ENCODE peak calls at places on chromosomes 3 and 15, in six cellular contexts. U is astrocyte, B is BJ, S is heart right ventricle, Q is nephron progenitor cell, Y is fibroblast of mammary gland. X is an unnamed sample.

GRCh38 chr3:124671123-124671522 is 59.1 kb upstream of the UMPS start:
- DNase-seq in U (no peak), B (no peak), S (no peak), Q (no peak), Y (no peak), X (no peak)

GRCh38 chr15:22265056-22265945 is 185.0 kb downstream of the OR4M2 start:
- DNase-seq in U (no peak), B (no peak), S (no peak), Q (no peak), Y (no peak), X (no peak)

GRCh38 chr15:73105064-73105463 is 52.8 kb downstream of the NEO1 start:
- DNase-seq in U (no peak), B (no peak), S (no peak), Q (no peak), Y (no peak), X (no peak)

GRCh38 chr15:57703387-57703786 is 3.1 kb upstream of the POLR2M start:
- DNase-seq in U (peak), B (no peak), S (no peak), Q (no peak), Y (no peak), X (peak)

GRCh38 chr3:138809506-138810266 is 25.0 kb downstream of the PIK3CB start:
- DNase-seq in U (no peak), B (no peak), S (no peak), Q (no peak), Y (no peak), X (no peak)

GRCh38 chr15:50163719-50164410 is 18.1 kb upstream of the SLC27A2 start:
- DNase-seq in U (peak), B (no peak), S (no peak), Q (no peak), Y (no peak), X (no peak)

GRCh38 chr3:22735373-22735772 is 467.8 kb upstream of the UBE2E2 start:
- DNase-seq in U (no peak), B (no peak), S (no peak), Q (no peak), Y (no peak), X (no peak)

GRCh38 chr15:91237493-91237892 is 137.4 kb downstream of the SV2B start:
- DNase-seq in U (no peak), B (no peak), S (no peak), Q (no peak), Y (no peak), X (no peak)

GRCh38 chr15:41958002-41958420 is 14.3 kb downstream of the EHD4 start:
- DNase-seq in U (no peak), B (no peak), S (peak), Q (no peak), Y (no peak), X (no peak)

GRCh38 chr3:57977755-57978715 is 30.2 kb upstream of the FLNB start:
- DNase-seq in U (no peak), B (no peak), S (no peak), Q (peak), Y (no peak), X (no peak)

GRCh38 chr15:58307313-58307961 is 124.4 kb upstream of the LIPC start:
- DNase-seq in U (peak), B (no peak), S (no peak), Q (no peak), Y (peak), X (peak)

GRCh38 chr15:45180648-45181436 is 6.9 kb downstream of the SHF start:
- DNase-seq in U (no peak), B (no peak), S (no peak), Q (no peak), Y (no peak), X (no peak)

GRCh38 chr3:61979645-61980430 is 393.5 kb downstream of the FEZF2 start:
- DNase-seq in U (no peak), B (peak), S (no peak), Q (no peak), Y (peak), X (peak)

GRCh38 chr15:77830041-77830440 is 197.3 kb upstream of the LINGO1 start:
- DNase-seq in U (peak), B (no peak), S (no peak), Q (no peak), Y (peak), X (peak)

GRCh38 chr3:125480656-125481374 is 39.2 kb downstream of the SNX4 start:
- DNase-seq in U (peak), B (peak), S (no peak), Q (no peak), Y (peak), X (peak)

GRCh38 chr3:196214783-196215441 is 1.4 kb upstream of the SLC51A start:
- DNase-seq in U (no peak), B (no peak), S (no peak), Q (no peak), Y (no peak), X (no peak)

DNA sequence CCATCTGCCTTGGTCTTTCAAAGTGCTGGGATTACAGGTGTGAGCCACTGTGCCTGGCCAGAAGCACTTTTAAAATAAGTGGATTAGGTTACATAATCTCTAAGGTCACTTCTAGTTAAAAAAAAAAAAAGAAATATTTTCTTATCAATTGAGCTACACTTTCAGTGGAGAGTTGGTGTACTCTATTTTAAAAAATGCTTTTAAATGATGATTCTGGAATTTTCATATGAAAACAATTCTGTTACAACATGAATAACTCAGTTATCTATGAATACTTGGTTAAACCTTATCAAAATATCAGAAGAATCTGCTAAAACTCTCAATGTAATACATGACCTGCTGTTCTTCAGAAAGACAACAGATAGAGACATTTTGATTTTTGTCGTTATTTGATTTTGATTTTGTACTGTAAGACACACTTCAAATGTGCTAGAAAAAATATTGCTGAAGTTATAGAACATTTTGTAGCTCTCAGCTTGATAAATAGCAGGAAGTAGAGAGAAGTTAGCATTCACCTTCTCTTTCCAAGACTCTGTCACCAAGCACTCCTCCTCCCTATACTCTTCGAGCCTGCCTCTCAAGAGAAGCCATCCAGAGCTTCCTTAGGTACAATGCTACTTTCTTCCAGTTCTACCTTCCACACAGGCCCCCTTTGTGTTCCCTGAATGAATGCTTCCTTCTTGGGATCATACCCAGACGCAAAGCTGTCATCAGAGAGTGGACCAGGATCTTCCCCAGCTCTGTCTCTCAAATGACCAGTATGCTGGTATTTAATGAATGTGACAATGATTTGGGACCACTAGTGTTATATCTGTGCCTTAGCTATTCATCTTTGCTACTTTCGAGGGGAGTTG is 47.2 kb upstream of the SECISBP2L start:
- DNase-seq in U (no peak), B (no peak), S (no peak), Q (no peak), Y (no peak), X (no peak)
- TF ChIP-seq CTCF in U (no peak), B (no peak), S (no peak), Q (no peak), Y (no peak), X (no peak)

GRCh38 chr3:38115645-38116427 is 21.1 kb downstream of the ACAA1 start:
- DNase-seq in U (no peak), B (no peak), S (no peak), Q (no peak), Y (no peak), X (no peak)

GRCh38 chr3:38114875-38115644 is 21.9 kb downstream of the ACAA1 start:
- DNase-seq in U (no peak), B (no peak), S (no peak), Q (no peak), Y (no peak), X (no peak)

GRCh38 chr3:38117748-38118420 is 19.0 kb downstream of the ACAA1 start:
- DNase-seq in U (peak), B (no peak), S (peak), Q (peak), Y (peak), X (peak)

GRCh38 chr3:38117163-38117716 is 19.7 kb downstream of the ACAA1 start:
- DNase-seq in U (no peak), B (no peak), S (peak), Q (no peak), Y (no peak), X (no peak)

DNA sequence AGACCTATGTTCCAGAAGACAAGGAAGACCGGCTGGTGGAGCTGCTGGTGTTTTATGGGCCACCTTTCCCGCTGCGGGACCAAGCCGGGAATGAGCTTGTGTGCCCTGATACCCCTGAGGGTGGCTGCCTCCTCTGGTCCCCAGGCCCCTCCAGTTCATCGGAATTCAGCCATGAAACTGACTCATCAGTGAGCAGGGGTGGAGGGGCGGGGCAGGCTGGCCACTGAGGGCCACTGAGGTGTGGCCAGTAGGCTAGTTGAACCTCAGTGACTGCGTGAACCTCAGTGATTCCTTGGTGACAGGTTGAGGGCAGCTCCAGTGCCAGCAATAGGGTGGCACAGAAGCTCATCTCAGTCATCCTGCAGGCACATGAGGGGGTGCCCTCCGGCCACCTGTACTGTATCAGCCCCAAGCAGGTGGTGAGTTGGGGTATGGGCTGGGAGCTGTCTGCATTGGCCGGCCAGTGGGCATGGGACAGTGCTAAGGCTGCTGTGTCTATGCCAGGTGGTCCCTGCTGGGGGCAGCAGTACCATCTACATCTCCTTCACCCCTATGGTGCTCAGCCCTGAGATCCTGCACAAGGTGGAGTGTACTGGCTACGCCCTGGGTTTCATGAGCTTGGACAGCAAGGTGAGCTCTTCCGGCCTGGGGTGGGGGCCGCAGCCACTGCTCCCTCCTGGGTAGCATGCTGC is 20.3 kb downstream of the ACAA1 start:
- DNase-seq in U (no peak), B (no peak), S (no peak), Q (no peak), Y (no peak), X (no peak)
- TF ChIP-seq CTCF in U (no peak), B (no peak), S (no peak), Q (no peak), Y (no peak), X (no peak)

DNA sequence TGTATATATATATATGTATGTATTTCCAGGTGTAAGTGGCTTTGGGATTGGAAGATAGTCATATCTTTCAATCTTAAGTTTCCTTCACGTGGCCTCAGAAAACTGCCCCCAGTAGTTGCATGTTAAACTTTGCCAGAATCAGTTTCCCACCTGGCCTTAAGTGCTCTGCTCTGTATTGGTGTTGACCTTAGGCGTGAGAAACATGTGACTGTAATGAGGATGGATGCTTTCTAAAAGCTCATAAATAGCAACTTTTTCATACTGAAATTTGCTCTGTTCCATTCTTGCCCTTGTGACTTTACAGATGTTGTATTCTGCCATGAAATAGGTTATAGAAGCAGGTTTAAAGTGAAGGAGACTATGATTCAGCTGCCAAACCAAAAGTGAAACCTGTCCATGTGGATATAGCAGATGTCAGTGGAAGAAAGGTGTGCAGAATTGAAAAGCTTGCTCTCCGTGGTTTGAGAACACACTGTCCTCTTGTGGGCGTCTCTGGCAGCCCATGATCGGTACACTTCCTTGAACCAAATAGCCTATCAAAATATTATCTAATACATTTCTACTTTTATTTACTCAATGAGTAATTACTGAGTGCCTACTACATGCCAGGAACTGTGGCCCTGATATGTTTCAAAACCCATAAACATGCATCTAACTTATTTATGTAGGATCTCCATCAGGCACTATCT is 15.8 kb downstream of the SCG5 start:
- DNase-seq in U (no peak), B (no peak), S (no peak), Q (no peak), Y (peak), X (no peak)
- TF ChIP-seq CTCF in U (peak), B (no peak), S (no peak), Q (no peak), Y (peak), X (peak)

GRCh38 chr3:151209652-151210051 is 6.6 kb upstream of the GPR171 start:
- DNase-seq in U (no peak), B (no peak), S (no peak), Q (no peak), Y (no peak), X (no peak)
- TF ChIP-seq CTCF in U (no peak), B (no peak), S (no peak), Q (no peak), Y (no peak), X (no peak)

GRCh38 chr3:149373235-149374125 is 4.0 kb downstream of the TM4SF1 start:
- DNase-seq in U (peak), B (peak), S (no peak), Q (no peak), Y (peak), X (peak)

GRCh38 chr3:149369991-149370866 is 7.2 kb downstream of the TM4SF1 start:
- DNase-seq in U (no peak), B (no peak), S (no peak), Q (no peak), Y (no peak), X (no peak)

GRCh38 chr3:149368850-149369497 is 8.5 kb downstream of the TM4SF1 start:
- DNase-seq in U (no peak), B (no peak), S (no peak), Q (no peak), Y (no peak), X (no peak)

GRCh38 chr3:149371723-149372114 is 5.7 kb downstream of the TM4SF1 start:
- DNase-seq in U (no peak), B (no peak), S (no peak), Q (no peak), Y (no peak), X (no peak)

DNA sequence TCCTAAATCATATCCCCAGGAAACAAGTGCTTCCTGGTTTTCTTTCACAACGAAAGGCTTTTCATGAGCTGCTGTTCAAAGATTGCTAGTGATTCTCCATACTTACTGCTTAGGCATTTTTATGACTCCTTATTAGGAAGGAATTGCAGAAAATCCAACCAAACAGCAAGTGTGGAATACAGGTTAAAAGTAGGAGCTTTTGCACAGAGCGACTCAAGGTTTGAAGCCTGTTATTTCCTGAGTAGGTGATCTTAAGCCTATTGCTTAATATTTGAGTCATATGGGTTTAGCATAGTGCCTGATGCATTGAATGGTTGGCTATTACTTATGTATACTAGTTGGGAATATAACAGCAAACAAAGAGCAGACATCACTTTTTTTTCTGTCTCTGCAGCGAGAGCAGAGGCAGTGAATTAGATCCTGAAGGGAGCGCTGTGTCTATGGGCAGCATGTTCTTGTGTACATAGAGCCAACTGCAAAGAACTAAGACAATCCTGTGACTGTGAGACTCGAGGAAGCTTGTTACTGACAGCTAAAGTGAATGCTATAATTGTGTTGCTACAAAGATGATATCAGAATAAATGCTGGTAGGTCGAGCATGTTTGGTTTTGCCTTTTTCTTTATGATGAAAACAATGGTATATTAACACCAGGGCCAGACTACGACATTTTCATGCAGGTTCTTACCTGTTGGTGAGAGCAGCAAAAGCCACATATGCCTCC is 6.3 kb downstream of the TM4SF1 start:
- DNase-seq in U (peak), B (no peak), S (no peak), Q (no peak), Y (peak), X (peak)
- TF ChIP-seq CTCF in U (no peak), B (no peak), S (no peak), Q (no peak), Y (no peak), X (peak)

GRCh38 chr15:92942706-92943105 is 42.6 kb downstream of the CHD2 start:
- DNase-seq in U (no peak), B (no peak), S (no peak), Q (no peak), Y (no peak), X (no peak)
- TF ChIP-seq CTCF in U (no peak), B (no peak), S (no peak), Q (no peak), Y (no peak), X (no peak)

GRCh38 chr3:156535162-156535627 is 19.7 kb downstream of the SSR3 start:
- DNase-seq in U (peak), B (peak), S (peak), Q (no peak), Y (peak), X (peak)
- TF ChIP-seq CTCF in U (no peak), B (peak), S (peak), Q (no peak), Y (peak), X (peak)

DNA sequence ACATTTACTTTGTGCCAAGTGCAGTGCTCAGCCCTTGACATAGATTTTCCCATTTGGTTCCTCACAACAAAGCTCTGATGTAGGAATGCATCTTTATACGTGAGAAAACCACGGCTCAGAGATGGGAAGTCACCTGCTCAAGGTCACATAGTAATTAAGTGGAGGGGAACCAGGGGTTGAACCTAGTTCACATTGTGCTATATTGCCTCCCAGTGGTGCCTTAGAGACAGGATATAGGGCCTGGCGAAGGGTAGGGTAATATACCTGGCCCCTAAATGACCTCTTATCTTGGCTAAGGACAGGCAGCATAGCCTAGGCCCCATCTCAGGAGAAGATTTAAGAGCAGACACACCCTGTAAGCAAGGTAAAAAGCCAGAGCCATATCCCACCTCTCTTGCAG is 71.5 kb downstream of the FOXP1 start:
- DNase-seq in U (no peak), B (no peak), S (no peak), Q (no peak), Y (no peak), X (no peak)
- TF ChIP-seq CTCF in U (no peak), B (no peak), S (peak), Q (no peak), Y (no peak), X (no peak)

GRCh38 chr3:146747928-146748327 is 142.8 kb upstream of the PLSCR5 start:
- DNase-seq in U (peak), B (peak), S (no peak), Q (no peak), Y (peak), X (peak)
- TF ChIP-seq CTCF in U (peak), B (peak), S (peak), Q (no peak), Y (peak), X (peak)

X was measured in HFFc6.